ENCODE peak calls at places on chromosomes 16 and 17, in eight cellular contexts. One of them, this sample, is unnamed.

GRCh38 chr16:87420401-87421368 is 28.5 kb downstream of the MAP1LC3B start:
- DNase-seq in IMR-90: no peak
- DNase-seq in left lung: no peak
- DNase-seq in Caco-2: no peak
- DNase-seq in PC-3: no peak
- DNase-seq in adipocyte: no peak
- DNase-seq in ascending aorta: no peak
- DNase-seq in psoas muscle: no peak
- DNase-seq in this sample: no peak

GRCh38 chr17:63349478-63350000 is 96.6 kb downstream of the CYB561 start:
- DNase-seq in adipocyte: peak; percentile 54
- DNase-seq in ascending aorta: no peak
- DNase-seq in PC-3: no peak
- DNase-seq in Caco-2: no peak
- DNase-seq in left lung: no peak
- DNase-seq in IMR-90: peak; percentile 75
- DNase-seq in psoas muscle: no peak
- DNase-seq in this sample: no peak

GRCh38 chr16:63617047-63617989 is 1504.5 kb downstream of the CDH11 start:
- DNase-seq in left lung: no peak
- DNase-seq in adipocyte: peak; percentile 35
- DNase-seq in Caco-2: no peak
- DNase-seq in psoas muscle: no peak
- DNase-seq in ascending aorta: no peak
- DNase-seq in PC-3: no peak
- DNase-seq in IMR-90: no peak
- DNase-seq in this sample: peak; percentile 54

GRCh38 chr16:57138281-57138935 is 46.0 kb downstream of the CPNE2 start:
- DNase-seq in ascending aorta: no peak
- DNase-seq in Caco-2: no peak
- DNase-seq in left lung: peak; percentile 16
- DNase-seq in PC-3: no peak
- DNase-seq in IMR-90: no peak
- DNase-seq in adipocyte: no peak
- DNase-seq in psoas muscle: no peak
- DNase-seq in this sample: peak; percentile 35

GRCh38 chr16:87531418-87531817 is 38.6 kb upstream of the ZCCHC14 start:
- DNase-seq in left lung: no peak
- DNase-seq in IMR-90: no peak
- DNase-seq in Caco-2: no peak
- DNase-seq in psoas muscle: no peak
- DNase-seq in PC-3: peak; percentile 20
- DNase-seq in ascending aorta: no peak
- DNase-seq in adipocyte: no peak
- DNase-seq in this sample: no peak

GRCh38 chr17:75652934-75653549 is 13.9 kb downstream of the RECQL5 start:
- DNase-seq in ascending aorta: no peak
- DNase-seq in PC-3: peak; percentile 55
- DNase-seq in Caco-2: peak; percentile 73
- DNase-seq in IMR-90: peak; percentile 27
- DNase-seq in adipocyte: peak; percentile 55
- DNase-seq in left lung: no peak
- DNase-seq in psoas muscle: no peak
- DNase-seq in this sample: no peak

GRCh38 chr16:31700530-31701388 is 172.8 kb upstream of the ZNF267 start:
- DNase-seq in Caco-2: peak; percentile 93
- DNase-seq in IMR-90: peak; percentile 49
- DNase-seq in ascending aorta: peak; percentile 85
- DNase-seq in psoas muscle: peak; percentile 78
- DNase-seq in adipocyte: peak; percentile 85
- DNase-seq in left lung: peak; percentile 83
- DNase-seq in PC-3: no peak
- DNase-seq in this sample: peak; percentile 88

GRCh38 chr17:49513044-49513395 is 17.9 kb downstream of the NGFR start:
- DNase-seq in left lung: no peak
- DNase-seq in psoas muscle: no peak
- DNase-seq in Caco-2: no peak
- DNase-seq in PC-3: no peak
- DNase-seq in ascending aorta: no peak
- DNase-seq in adipocyte: no peak
- DNase-seq in IMR-90: no peak
- DNase-seq in this sample: no peak

GRCh38 chr16:58098207-58099096 is 30.7 kb downstream of the CFAP20 start:
- DNase-seq in left lung: no peak
- DNase-seq in psoas muscle: no peak
- DNase-seq in Caco-2: no peak
- DNase-seq in PC-3: peak; percentile 35
- DNase-seq in adipocyte: peak; percentile 53
- DNase-seq in ascending aorta: no peak
- DNase-seq in IMR-90: peak; percentile 22
- DNase-seq in this sample: no peak

GRCh38 chr17:74760404-74761105 is 12.1 kb downstream of the NHERF1 start:
- DNase-seq in psoas muscle: no peak
- DNase-seq in adipocyte: no peak
- DNase-seq in IMR-90: no peak
- DNase-seq in Caco-2: no peak
- DNase-seq in ascending aorta: no peak
- DNase-seq in left lung: no peak
- DNase-seq in PC-3: no peak
- DNase-seq in this sample: no peak

GRCh38 chr17:5702951-5703510 is 118.7 kb upstream of the NLRP1 start:
- DNase-seq in IMR-90: no peak
- DNase-seq in psoas muscle: no peak
- DNase-seq in ascending aorta: peak; percentile 28
- DNase-seq in PC-3: no peak
- DNase-seq in Caco-2: no peak
- DNase-seq in adipocyte: no peak
- DNase-seq in left lung: no peak
- DNase-seq in this sample: no peak

GRCh38 chr17:83192161-83192788 is 112.9 kb downstream of the METRNL start:
- DNase-seq in PC-3: no peak
- DNase-seq in Caco-2: no peak
- DNase-seq in adipocyte: peak; percentile 55
- DNase-seq in IMR-90: peak; percentile 50
- DNase-seq in psoas muscle: peak; percentile 61
- DNase-seq in ascending aorta: peak; percentile 83
- DNase-seq in left lung: peak; percentile 34
- DNase-seq in this sample: peak; percentile 22

GRCh38 chr16:85479972-85480726 is 133.0 kb upstream of the GSE1 start:
- DNase-seq in PC-3: no peak
- DNase-seq in adipocyte: no peak
- DNase-seq in Caco-2: peak; percentile 37
- DNase-seq in left lung: no peak
- DNase-seq in ascending aorta: no peak
- DNase-seq in psoas muscle: no peak
- DNase-seq in IMR-90: no peak
- DNase-seq in this sample: peak; percentile 41

GRCh38 chr17:74274060-74274702 is at the start of gene DNAI2:
- DNase-seq in adipocyte: no peak
- DNase-seq in Caco-2: peak; percentile 42
- DNase-seq in PC-3: no peak
- DNase-seq in psoas muscle: peak; percentile 40
- DNase-seq in ascending aorta: no peak
- DNase-seq in IMR-90: no peak
- DNase-seq in left lung: no peak
- DNase-seq in this sample: no peak

GRCh38 chr17:4297351-4297750 is 33.6 kb upstream of the ANKFY1 start:
- DNase-seq in ascending aorta: no peak
- DNase-seq in adipocyte: no peak
- DNase-seq in IMR-90: peak; percentile 7
- DNase-seq in left lung: no peak
- DNase-seq in psoas muscle: no peak
- DNase-seq in PC-3: no peak
- DNase-seq in Caco-2: no peak
- DNase-seq in this sample: no peak

GRCh38 chr17:19021622-19022083 is 17.1 kb upstream of the FAM83G start:
- DNase-seq in ascending aorta: no peak
- DNase-seq in left lung: no peak
- DNase-seq in PC-3: no peak
- DNase-seq in adipocyte: no peak
- DNase-seq in Caco-2: peak; percentile 40
- DNase-seq in psoas muscle: peak; percentile 32
- DNase-seq in IMR-90: no peak
- DNase-seq in this sample: peak; percentile 44

GRCh38 chr17:45402916-45403315 is 29.8 kb downstream of the ARHGAP27 start:
- DNase-seq in adipocyte: no peak
- DNase-seq in IMR-90: no peak
- DNase-seq in left lung: no peak
- DNase-seq in ascending aorta: no peak
- DNase-seq in PC-3: no peak
- DNase-seq in Caco-2: no peak
- DNase-seq in psoas muscle: no peak
- DNase-seq in this sample: peak; percentile 23
- H3K36me3 ChIP-seq in adipocyte: peaks cover 4% of the 10 kb centered on the region
- H3K36me3 ChIP-seq in IMR-90: no peaks in the 10 kb centered on the region
- H3K36me3 ChIP-seq in left lung: peaks cover 83% of the 10 kb centered on the region
- H3K36me3 ChIP-seq in ascending aorta: peaks cover 15% of the 10 kb centered on the region
- H3K36me3 ChIP-seq in PC-3: peaks cover 60% of the 10 kb centered on the region
- H3K36me3 ChIP-seq in Caco-2: peaks cover 9% of the 10 kb centered on the region
- H3K36me3 ChIP-seq in psoas muscle: no peaks in the 10 kb centered on the region
- H3K36me3 ChIP-seq in this sample: no peaks in the 10 kb centered on the region

DNA sequence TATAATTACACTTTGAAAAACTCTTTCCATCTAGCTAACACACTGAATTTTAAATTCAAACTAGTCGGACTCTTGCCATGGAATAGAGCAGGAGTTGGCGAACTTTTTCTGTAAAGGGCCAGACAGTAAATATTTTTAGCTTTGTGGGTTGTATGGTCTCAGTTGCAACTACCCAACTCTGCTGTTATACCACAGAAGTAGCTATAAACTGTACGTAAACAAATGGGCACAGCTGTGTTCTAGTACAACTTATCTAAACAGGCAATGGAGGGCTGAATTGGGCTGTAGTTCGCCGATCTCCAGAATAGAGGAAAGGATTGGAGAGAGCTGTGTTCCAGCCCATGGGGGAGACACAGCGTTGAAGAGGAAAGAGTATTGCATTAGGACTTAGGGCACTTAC is 8.7 kb downstream of the CNTROB start:
- DNase-seq in PC-3: no peak
- DNase-seq in adipocyte: no peak
- DNase-seq in psoas muscle: no peak
- DNase-seq in IMR-90: no peak
- DNase-seq in ascending aorta: no peak
- DNase-seq in left lung: no peak
- DNase-seq in Caco-2: no peak
- DNase-seq in this sample: no peak
- H3K36me3 ChIP-seq in PC-3: peaks cover 3% of the 10 kb centered on the region
- H3K36me3 ChIP-seq in adipocyte: peaks cover 75% of the 10 kb centered on the region
- H3K36me3 ChIP-seq in psoas muscle: peaks cover 10% of the 10 kb centered on the region
- H3K36me3 ChIP-seq in IMR-90: peaks cover 58% of the 10 kb centered on the region
- H3K36me3 ChIP-seq in ascending aorta: peaks cover 77% of the 10 kb centered on the region
- H3K36me3 ChIP-seq in left lung: peaks cover 97% of the 10 kb centered on the region
- H3K36me3 ChIP-seq in Caco-2: no peaks in the 10 kb centered on the region
- H3K36me3 ChIP-seq in this sample: peaks cover under 1% of the 10 kb centered on the region

GRCh38 chr17:44053130-44053872 is 13.2 kb downstream of the LSM12 start:
- DNase-seq in adipocyte: no peak
- DNase-seq in left lung: no peak
- DNase-seq in IMR-90: no peak
- DNase-seq in PC-3: no peak
- DNase-seq in ascending aorta: no peak
- DNase-seq in Caco-2: no peak
- DNase-seq in psoas muscle: no peak
- DNase-seq in this sample: peak; percentile 53
- H3K36me3 ChIP-seq in adipocyte: peaks cover 76% of the 10 kb centered on the region
- H3K36me3 ChIP-seq in left lung: peaks cover 95% of the 10 kb centered on the region
- H3K36me3 ChIP-seq in IMR-90: peaks cover 51% of the 10 kb centered on the region
- H3K36me3 ChIP-seq in PC-3: peaks cover 67% of the 10 kb centered on the region
- H3K36me3 ChIP-seq in ascending aorta: peaks cover 45% of the 10 kb centered on the region
- H3K36me3 ChIP-seq in Caco-2: peaks cover 3% of the 10 kb centered on the region
- H3K36me3 ChIP-seq in psoas muscle: peaks cover 7% of the 10 kb centered on the region
- H3K36me3 ChIP-seq in this sample: no peaks in the 10 kb centered on the region

GRCh38 chr17:69448431-69449102 is 34.1 kb downstream of the MAP2K6 start:
- DNase-seq in left lung: no peak
- DNase-seq in PC-3: no peak
- DNase-seq in ascending aorta: no peak
- DNase-seq in IMR-90: no peak
- DNase-seq in adipocyte: peak; percentile 4
- DNase-seq in psoas muscle: peak; percentile 41
- DNase-seq in Caco-2: no peak
- DNase-seq in this sample: no peak
- H3K36me3 ChIP-seq in left lung: no peaks in the 10 kb centered on the region
- H3K36me3 ChIP-seq in PC-3: no peaks in the 10 kb centered on the region
- H3K36me3 ChIP-seq in ascending aorta: no peaks in the 10 kb centered on the region
- H3K36me3 ChIP-seq in IMR-90: no peaks in the 10 kb centered on the region
- H3K36me3 ChIP-seq in adipocyte: no peaks in the 10 kb centered on the region
- H3K36me3 ChIP-seq in psoas muscle: no peaks in the 10 kb centered on the region
- H3K36me3 ChIP-seq in Caco-2: no peaks in the 10 kb centered on the region
- H3K36me3 ChIP-seq in this sample: no peaks in the 10 kb centered on the region

This sample was measured in pancreas.